ENCODE peak calls at places on chromosome 4, in ten cellular contexts. One of them, this sample, is unnamed.

GRCh38 chr4:54100607-54101189 is 735 bp downstream of the GSX2 start:
- DNase-seq in NCI-H1105: no peak
- DNase-seq in fibroblast of mammary gland: no peak
- DNase-seq in lower leg skin: no peak
- DNase-seq in foreskin fibroblast: no peak
- DNase-seq in NT2/D1: no peak
- DNase-seq in stimulated activated CD8-positive, alpha-beta memory T cell treated with anti-CD3 and anti-CD28 coated beads, Interleukin-15, amount 100 ng/mL, for 24 hours: no peak
- DNase-seq in NCI-H146: peak; percentile 65
- DNase-seq in Karpas-422: peak; percentile 66
- DNase-seq in nephron progenitor cell: peak; percentile 35
- DNase-seq in this sample: no peak

GRCh38 chr4:78937837-78938236 is 1.4 kb downstream of the PAQR3 start:
- DNase-seq in NCI-H1105: no peak
- DNase-seq in fibroblast of mammary gland: peak; percentile 69
- DNase-seq in lower leg skin: peak; percentile 47
- DNase-seq in foreskin fibroblast: no peak
- DNase-seq in NT2/D1: no peak
- DNase-seq in stimulated activated CD8-positive, alpha-beta memory T cell treated with anti-CD3 and anti-CD28 coated beads, Interleukin-15, amount 100 ng/mL, for 24 hours: no peak
- DNase-seq in NCI-H146: peak; percentile 61
- DNase-seq in Karpas-422: no peak
- DNase-seq in nephron progenitor cell: no peak
- DNase-seq in this sample: no peak

GRCh38 chr4:119130365-119131065 is 5.1 kb upstream of the MYOZ2 start:
- DNase-seq in NCI-H1105: no peak
- DNase-seq in fibroblast of mammary gland: peak; percentile 88
- DNase-seq in lower leg skin: no peak
- DNase-seq in foreskin fibroblast: peak; percentile 66
- DNase-seq in NT2/D1: no peak
- DNase-seq in stimulated activated CD8-positive, alpha-beta memory T cell treated with anti-CD3 and anti-CD28 coated beads, Interleukin-15, amount 100 ng/mL, for 24 hours: no peak
- DNase-seq in NCI-H146: no peak
- DNase-seq in Karpas-422: no peak
- DNase-seq in nephron progenitor cell: no peak
- DNase-seq in this sample: no peak

GRCh38 chr4:139223682-139224317 is 46.8 kb upstream of the ELF2 start:
- DNase-seq in NCI-H1105: no peak
- DNase-seq in fibroblast of mammary gland: peak; percentile 85
- DNase-seq in lower leg skin: no peak
- DNase-seq in foreskin fibroblast: peak; percentile 77
- DNase-seq in NT2/D1: no peak
- DNase-seq in stimulated activated CD8-positive, alpha-beta memory T cell treated with anti-CD3 and anti-CD28 coated beads, Interleukin-15, amount 100 ng/mL, for 24 hours: no peak
- DNase-seq in NCI-H146: no peak
- DNase-seq in Karpas-422: no peak
- DNase-seq in nephron progenitor cell: no peak
- DNase-seq in this sample: no peak

GRCh38 chr4:4507923-4508322 is 33.9 kb downstream of the STX18 start:
- DNase-seq in NCI-H1105: no peak
- DNase-seq in fibroblast of mammary gland: no peak
- DNase-seq in lower leg skin: no peak
- DNase-seq in foreskin fibroblast: no peak
- DNase-seq in NT2/D1: no peak
- DNase-seq in stimulated activated CD8-positive, alpha-beta memory T cell treated with anti-CD3 and anti-CD28 coated beads, Interleukin-15, amount 100 ng/mL, for 24 hours: no peak
- DNase-seq in NCI-H146: no peak
- DNase-seq in Karpas-422: peak; percentile 64
- DNase-seq in nephron progenitor cell: no peak
- DNase-seq in this sample: no peak

GRCh38 chr4:161522031-161522430 is 641.8 kb downstream of the FSTL5 start:
- DNase-seq in NCI-H1105: peak; percentile 0
- DNase-seq in fibroblast of mammary gland: no peak
- DNase-seq in lower leg skin: no peak
- DNase-seq in foreskin fibroblast: no peak
- DNase-seq in NT2/D1: no peak
- DNase-seq in stimulated activated CD8-positive, alpha-beta memory T cell treated with anti-CD3 and anti-CD28 coated beads, Interleukin-15, amount 100 ng/mL, for 24 hours: no peak
- DNase-seq in NCI-H146: peak; percentile 36
- DNase-seq in Karpas-422: no peak
- DNase-seq in nephron progenitor cell: no peak
- DNase-seq in this sample: no peak

GRCh38 chr4:10926025-10926424 is 241.5 kb upstream of the CLNK start:
- DNase-seq in NCI-H1105: no peak
- DNase-seq in fibroblast of mammary gland: peak; percentile 48
- DNase-seq in lower leg skin: no peak
- DNase-seq in foreskin fibroblast: peak; percentile 33
- DNase-seq in NT2/D1: no peak
- DNase-seq in stimulated activated CD8-positive, alpha-beta memory T cell treated with anti-CD3 and anti-CD28 coated beads, Interleukin-15, amount 100 ng/mL, for 24 hours: no peak
- DNase-seq in NCI-H146: peak; percentile 46
- DNase-seq in Karpas-422: no peak
- DNase-seq in nephron progenitor cell: no peak
- DNase-seq in this sample: peak; percentile 7

GRCh38 chr4:32499176-32499575 is 1779.0 kb downstream of the PCDH7 start:
- DNase-seq in NCI-H1105: no peak
- DNase-seq in fibroblast of mammary gland: peak; percentile 90
- DNase-seq in lower leg skin: no peak
- DNase-seq in foreskin fibroblast: peak; percentile 70
- DNase-seq in NT2/D1: no peak
- DNase-seq in stimulated activated CD8-positive, alpha-beta memory T cell treated with anti-CD3 and anti-CD28 coated beads, Interleukin-15, amount 100 ng/mL, for 24 hours: no peak
- DNase-seq in NCI-H146: no peak
- DNase-seq in Karpas-422: no peak
- DNase-seq in nephron progenitor cell: no peak
- DNase-seq in this sample: no peak

GRCh38 chr4:140092094-140092820 is 61.7 kb downstream of the MAML3 start:
- DNase-seq in NCI-H1105: peak; percentile 83
- DNase-seq in fibroblast of mammary gland: no peak
- DNase-seq in lower leg skin: peak; percentile 26
- DNase-seq in foreskin fibroblast: no peak
- DNase-seq in NT2/D1: peak; percentile 60
- DNase-seq in stimulated activated CD8-positive, alpha-beta memory T cell treated with anti-CD3 and anti-CD28 coated beads, Interleukin-15, amount 100 ng/mL, for 24 hours: no peak
- DNase-seq in NCI-H146: peak; percentile 89
- DNase-seq in Karpas-422: no peak
- DNase-seq in nephron progenitor cell: peak; percentile 52
- DNase-seq in this sample: no peak

GRCh38 chr4:3261411-3262207 is 12.7 kb downstream of the MSANTD1 start:
- DNase-seq in NCI-H1105: no peak
- DNase-seq in fibroblast of mammary gland: no peak
- DNase-seq in lower leg skin: no peak
- DNase-seq in foreskin fibroblast: no peak
- DNase-seq in NT2/D1: no peak
- DNase-seq in stimulated activated CD8-positive, alpha-beta memory T cell treated with anti-CD3 and anti-CD28 coated beads, Interleukin-15, amount 100 ng/mL, for 24 hours: no peak
- DNase-seq in NCI-H146: no peak
- DNase-seq in Karpas-422: no peak
- DNase-seq in nephron progenitor cell: no peak
- DNase-seq in this sample: no peak

GRCh38 chr4:108861339-108861738 is 98.5 kb upstream of the ETNPPL start:
- DNase-seq in NCI-H1105: no peak
- DNase-seq in fibroblast of mammary gland: peak; percentile 16
- DNase-seq in lower leg skin: no peak
- DNase-seq in foreskin fibroblast: no peak
- DNase-seq in NT2/D1: peak; percentile 15
- DNase-seq in stimulated activated CD8-positive, alpha-beta memory T cell treated with anti-CD3 and anti-CD28 coated beads, Interleukin-15, amount 100 ng/mL, for 24 hours: no peak
- DNase-seq in NCI-H146: no peak
- DNase-seq in Karpas-422: peak; percentile 44
- DNase-seq in nephron progenitor cell: peak; percentile 48
- DNase-seq in this sample: no peak